ENCODE peak calls at places on chromosomes 6 and 20, in four cellular contexts. C, D, L and I are unnamed samples.

GRCh38 chr6:151286192-151286591 is 46.4 kb downstream of the AKAP12 start:
- DNase-seq in C (no peak), D (no peak), L (peak), I (no peak)

GRCh38 chr6:77366798-77367197 is 96.5 kb downstream of the HTR1B start:
- DNase-seq in C (no peak), D (no peak), L (no peak), I (no peak)

GRCh38 chr6:167825059-167825758 is 1.5 kb upstream of the AFDN start:
- DNase-seq in C (no peak), D (no peak), L (no peak), I (no peak)

GRCh38 chr6:124436803-124437202 is 525.4 kb upstream of the RNF217 start:
- DNase-seq in C (no peak), D (no peak), L (no peak), I (no peak)

GRCh38 chr6:10873374-10873773 is 8.5 kb downstream of the GCM2 start:
- DNase-seq in C (peak), D (no peak), L (no peak), I (no peak)

GRCh38 chr6:169397684-169398083 is 144.0 kb upstream of the THBS2 start:
- DNase-seq in C (no peak), D (no peak), L (no peak), I (no peak)

GRCh38 chr20:38156888-38157634 is 8.0 kb downstream of the TGM2 start:
- DNase-seq in C (peak), D (no peak), L (peak), I (no peak)

GRCh38 chr6:1607557-1608221 is 2.0 kb upstream of the FOXC1 start:
- DNase-seq in C (no peak), D (peak), L (no peak), I (no peak)

GRCh38 chr20:51021067-51022025 is 1.6 kb downstream of the KCNG1 start:
- DNase-seq in C (peak), D (no peak), L (peak), I (peak)

GRCh38 chr20:34834459-34834893 is 9.0 kb upstream of the NCOA6 start:
- DNase-seq in C (peak), D (no peak), L (peak), I (no peak)

GRCh38 chr20:45938727-45939438 is 4.4 kb downstream of the PCIF1 start:
- DNase-seq in C (no peak), D (peak), L (no peak), I (no peak)

GRCh38 chr6:41226752-41227151 is 1.4 kb upstream of the TREML4 start:
- DNase-seq in C (no peak), D (no peak), L (no peak), I (no peak)

GRCh38 chr6:39178804-39179203 is 50.5 kb downstream of the KCNK5 start:
- DNase-seq in C (no peak), D (no peak), L (no peak), I (no peak)

GRCh38 chr20:53692465-53693067 is 98.9 kb upstream of the ZNF217 start:
- DNase-seq in C (no peak), D (no peak), L (peak), I (peak)

GRCh38 chr6:36897629-36898028 is 11.9 kb downstream of the C6orf89 start:
- DNase-seq in C (peak), D (peak), L (peak), I (no peak)

GRCh38 chr6:11750682-11751081 is 27.9 kb downstream of the ADTRP start:
- DNase-seq in C (no peak), D (no peak), L (peak), I (no peak)

GRCh38 chr6:148559848-148560433 is 186.9 kb upstream of the UST start:
- DNase-seq in C (peak), D (peak), L (peak), I (peak)

GRCh38 chr6:82118150-82118562 is 129.4 kb downstream of the IBTK start:
- DNase-seq in C (no peak), D (no peak), L (no peak), I (peak)

GRCh38 chr20:57056651-57057050 is 209.8 kb downstream of the BMP7 start:
- DNase-seq in C (peak), D (no peak), L (no peak), I (no peak)

GRCh38 chr6:1535295-1535694 is 74.4 kb upstream of the FOXC1 start:
- DNase-seq in C (peak), D (no peak), L (no peak), I (peak)

GRCh38 chr6:153167907-153168306 is 36.8 kb upstream of the RGS17 start:
- DNase-seq in C (no peak), D (no peak), L (no peak), I (no peak)

GRCh38 chr6:20178327-20178726 is 33.9 kb downstream of the MBOAT1 start:
- DNase-seq in C (no peak), D (no peak), L (no peak), I (no peak)

GRCh38 chr6:20180935-20181334 is 31.3 kb downstream of the MBOAT1 start:
- DNase-seq in C (peak), D (no peak), L (no peak), I (no peak)

GRCh38 chr6:20186981-20187380 is 25.3 kb downstream of the MBOAT1 start:
- DNase-seq in C (no peak), D (no peak), L (no peak), I (peak)

GRCh38 chr6:20182926-20183521 is 29.2 kb downstream of the MBOAT1 start:
- DNase-seq in C (peak), D (no peak), L (peak), I (peak)

GRCh38 chr6:20182069-20182468 is 30.2 kb downstream of the MBOAT1 start:
- DNase-seq in C (no peak), D (no peak), L (no peak), I (no peak)
- H3K27ac ChIP-seq in C (no peak), D (no peak), L (no peak), I (no peak)

DNA sequence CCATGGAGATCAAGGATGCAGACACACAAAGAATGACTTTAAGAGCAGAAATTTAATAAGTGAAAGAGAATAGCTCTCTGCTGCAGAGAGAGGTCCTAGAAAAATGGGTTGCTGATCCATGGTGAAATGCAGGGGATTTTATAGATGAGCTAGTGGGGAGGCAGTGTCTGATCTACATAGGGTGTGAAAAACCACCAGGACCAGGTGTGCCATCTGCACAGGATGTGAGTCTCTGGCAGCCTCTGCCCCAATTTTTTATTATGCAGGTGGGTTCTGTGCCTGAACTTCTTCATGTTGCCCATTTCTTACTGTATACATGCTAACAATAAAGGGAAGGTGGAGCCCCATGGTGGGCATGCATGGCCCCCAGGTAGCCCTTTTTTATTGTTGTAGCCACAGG is 19.9 kb upstream of the NANP start:
- DNase-seq in C (no peak), D (no peak), L (no peak), I (no peak)
- H3K27ac ChIP-seq in C (no peak), D (no peak), L (no peak), I (no peak)

DNA sequence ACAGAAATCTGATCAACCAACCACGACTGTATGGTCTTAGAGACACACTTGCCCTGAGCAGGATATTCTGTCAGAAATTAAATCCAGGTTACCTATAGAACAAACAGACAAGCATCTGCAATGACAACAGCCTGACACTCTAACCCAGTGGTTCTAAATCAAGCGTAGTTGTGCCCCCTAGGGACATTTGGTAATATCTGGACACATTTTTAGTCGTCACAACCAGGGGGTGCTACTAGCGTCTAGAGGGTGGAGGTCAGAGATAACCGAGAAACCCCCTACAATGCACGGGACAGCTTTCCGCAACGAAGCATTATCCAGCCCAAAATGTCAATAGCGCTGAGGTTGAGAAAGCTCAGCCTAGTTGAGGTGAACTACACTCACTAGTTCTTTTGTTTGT is 32.3 kb downstream of the ID4 start:
- DNase-seq in C (no peak), D (no peak), L (no peak), I (no peak)
- H3K27ac ChIP-seq in C (no peak), D (no peak), L (no peak), I (no peak)

GRCh38 chr6:63572733-63573139 is 456 bp downstream of the LOC128125822 start:
- DNase-seq in C (no peak), D (no peak), L (no peak), I (no peak)
- H3K27ac ChIP-seq in C (peak), D (no peak), L (peak), I (peak)

GRCh38 chr6:118296129-118296852 is 251.8 kb upstream of the PLN start:
- DNase-seq in C (no peak), D (no peak), L (no peak), I (peak)
- H3K27ac ChIP-seq in C (no peak), D (no peak), L (no peak), I (no peak)

DNA sequence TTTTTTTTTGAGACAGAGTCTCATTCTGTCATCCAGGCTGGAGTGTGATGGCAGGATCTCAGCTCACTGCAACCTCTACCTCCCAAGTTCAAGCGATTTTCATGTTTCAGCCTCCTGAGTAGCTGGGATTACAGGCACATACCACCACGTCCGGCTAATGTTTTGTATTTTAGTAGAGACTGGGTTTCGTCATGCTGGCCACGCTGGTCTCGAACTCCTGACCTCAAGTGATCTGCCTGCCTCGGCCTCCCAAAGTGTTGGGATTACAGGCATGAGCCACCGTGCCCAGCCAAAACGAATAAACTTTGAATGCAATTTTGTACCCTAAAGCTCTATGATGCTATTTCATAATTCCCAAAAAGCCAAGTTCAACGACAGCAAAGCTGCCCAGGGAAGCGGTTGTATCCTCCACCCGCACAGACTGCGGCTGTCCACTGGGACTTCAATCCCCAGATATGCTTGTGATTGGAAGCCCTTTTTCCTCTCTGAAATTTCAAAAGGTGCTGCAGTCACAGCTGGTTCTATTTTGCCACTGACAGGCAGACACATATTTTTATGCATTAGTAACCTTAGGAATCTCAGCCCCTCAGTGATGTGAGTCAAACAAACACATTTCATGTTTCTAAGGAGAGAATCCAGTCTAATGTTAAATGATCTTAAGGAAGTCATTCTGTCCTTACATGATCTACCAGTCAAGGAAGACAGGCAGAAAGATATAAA is 8.7 kb upstream of the RAMACL start:
- DNase-seq in C (peak), D (no peak), L (peak), I (peak)
- H3K27ac ChIP-seq in C (no peak), D (no peak), L (peak), I (peak)

DNA sequence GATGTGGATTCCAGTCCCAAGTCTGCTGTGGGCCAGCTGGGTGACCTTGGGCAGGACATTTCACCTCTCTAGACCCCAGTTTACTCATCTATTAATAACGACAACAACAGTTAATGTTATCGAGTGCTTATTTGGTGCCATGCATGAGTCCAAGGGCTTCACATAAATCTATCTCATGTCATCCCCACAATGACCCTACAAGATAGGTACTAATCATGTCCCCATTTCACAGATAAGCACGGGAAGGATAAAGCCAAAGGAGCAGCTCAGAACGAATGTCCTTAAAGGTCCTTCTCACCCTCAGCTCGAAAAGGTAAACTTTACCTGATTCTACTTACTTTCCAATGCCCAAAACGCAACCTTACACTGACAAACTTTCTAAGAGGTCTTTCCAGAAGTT is 35.7 kb downstream of the TRAM2 start:
- DNase-seq in C (no peak), D (no peak), L (no peak), I (no peak)
- H3K27ac ChIP-seq in C (no peak), D (no peak), L (peak), I (peak)

GRCh38 chr20:47202765-47203667 is 153.5 kb downstream of the ZMYND8 start:
- DNase-seq in C (no peak), D (no peak), L (no peak), I (no peak)
- H3K27ac ChIP-seq in C (no peak), D (no peak), L (no peak), I (no peak)

GRCh38 chr20:31596831-31597482 is 8.1 kb upstream of the ID1 start:
- DNase-seq in C (no peak), D (no peak), L (no peak), I (no peak)

GRCh38 chr20:31595380-31595653 is 9.8 kb upstream of the ID1 start:
- DNase-seq in C (no peak), D (no peak), L (no peak), I (no peak)

GRCh38 chr20:31597483-31597858 is 7.6 kb upstream of the ID1 start:
- DNase-seq in C (no peak), D (no peak), L (no peak), I (no peak)

GRCh38 chr20:31594558-31595379 is 10.3 kb upstream of the ID1 start:
- DNase-seq in C (no peak), D (peak), L (no peak), I (no peak)

GRCh38 chr20:31595654-31596411 is 9.3 kb upstream of the ID1 start:
- DNase-seq in C (peak), D (peak), L (peak), I (peak)
- H3K27ac ChIP-seq in C (no peak), D (peak), L (peak), I (peak)

GRCh38 chr6:160911949-160912348 is 79.6 kb upstream of the MAP3K4 start:
- DNase-seq in C (no peak), D (no peak), L (no peak), I (no peak)

GRCh38 chr6:160917581-160917980 is 74.0 kb upstream of the MAP3K4 start:
- DNase-seq in C (no peak), D (no peak), L (no peak), I (no peak)

DNA sequence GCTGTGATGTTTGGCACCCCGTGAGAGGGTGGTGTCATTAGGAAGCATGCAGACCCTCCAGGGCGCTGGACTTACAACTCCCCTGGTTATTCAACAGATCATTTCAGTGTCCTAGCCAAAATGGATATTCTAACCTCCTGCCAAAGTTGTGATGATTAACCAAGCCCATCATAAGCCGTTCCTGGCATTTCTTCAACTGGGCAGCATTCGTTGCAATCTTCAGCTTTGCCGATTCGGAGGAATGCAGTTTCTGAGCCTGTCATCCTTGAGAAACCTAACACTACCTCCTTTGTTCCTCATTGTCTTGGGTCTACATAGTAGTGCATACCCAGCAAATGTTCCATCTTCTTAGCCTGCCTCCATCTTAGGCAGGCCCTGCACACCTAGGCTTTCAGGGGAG is 79.2 kb upstream of the MAP3K4 start:
- DNase-seq in C (no peak), D (no peak), L (no peak), I (no peak)
- H3K27ac ChIP-seq in C (no peak), D (no peak), L (no peak), I (no peak)